ENCODE peak calls at places on chromosome 15, in four cellular contexts. One of them, this sample, is unnamed.

GRCh38 chr15:31090741-31091140 is 10.8 kb downstream of the TRPM1 start:
- DNase-seq in WERI-Rb-1: no peak
- DNase-seq in T-helper 2 cell: no peak
- DNase-seq in A172: no peak
- DNase-seq in this sample: no peak

GRCh38 chr15:67543348-67543718 is 830 bp downstream of the MAP2K5 start:
- DNase-seq in A172: peak; percentile 19
- DNase-seq in WERI-Rb-1: no peak
- DNase-seq in T-helper 2 cell: no peak
- DNase-seq in this sample: no peak

GRCh38 chr15:68187559-68187958 is 17.6 kb downstream of the CALML4 start:
- DNase-seq in T-helper 2 cell: no peak
- DNase-seq in A172: peak; percentile 35
- DNase-seq in WERI-Rb-1: no peak
- DNase-seq in this sample: no peak

GRCh38 chr15:51619331-51620033 is 3.1 kb downstream of the DMXL2 start:
- DNase-seq in WERI-Rb-1: no peak
- DNase-seq in T-helper 2 cell: no peak
- DNase-seq in A172: no peak
- DNase-seq in this sample: no peak

GRCh38 chr15:68550004-68550403 is 28.8 kb upstream of the CORO2B start:
- DNase-seq in WERI-Rb-1: no peak
- DNase-seq in T-helper 2 cell: no peak
- DNase-seq in A172: no peak
- DNase-seq in this sample: no peak

GRCh38 chr15:41584636-41585139 is 25.7 kb downstream of the TYRO3 start:
- DNase-seq in WERI-Rb-1: no peak
- DNase-seq in T-helper 2 cell: no peak
- DNase-seq in A172: no peak
- DNase-seq in this sample: no peak

GRCh38 chr15:38128389-38128788 is 124.2 kb upstream of the SPRED1 start:
- DNase-seq in T-helper 2 cell: no peak
- DNase-seq in WERI-Rb-1: no peak
- DNase-seq in A172: no peak
- DNase-seq in this sample: no peak

GRCh38 chr15:75397494-75397893 is 29.1 kb upstream of the MAN2C1 start:
- DNase-seq in T-helper 2 cell: no peak
- DNase-seq in A172: no peak
- DNase-seq in WERI-Rb-1: no peak
- DNase-seq in this sample: no peak

GRCh38 chr15:75172168-75172841 is 29.4 kb upstream of the C15orf39 start:
- DNase-seq in T-helper 2 cell: no peak
- DNase-seq in WERI-Rb-1: no peak
- DNase-seq in A172: no peak
- DNase-seq in this sample: no peak